ENCODE peak calls at places on chromosomes 16 and 17, in six cellular contexts. L, O, H, F, Y and U are unnamed samples.

GRCh38 chr16:87658564-87659225 is 56.4 kb downstream of the JPH3 start:
- DNase-seq in L (no peak), O (no peak), H (no peak), F (no peak), Y (peak), U (no peak)

GRCh38 chr16:81551821-81552304 is 107.3 kb downstream of the CMIP start:
- DNase-seq in L (no peak), O (peak), H (no peak), F (no peak), Y (no peak), U (peak)

GRCh38 chr16:81945665-81946064 is 65.6 kb downstream of the SDR42E1 start:
- DNase-seq in L (peak), O (no peak), H (no peak), F (no peak), Y (peak), U (peak)

GRCh38 chr16:49524578-49525315 is 151.1 kb downstream of the C16orf78 start:
- DNase-seq in L (no peak), O (no peak), H (no peak), F (no peak), Y (no peak), U (no peak)

GRCh38 chr17:40818343-40818732 is 4.1 kb downstream of the KRT10 start:
- DNase-seq in L (no peak), O (no peak), H (no peak), F (no peak), Y (peak), U (no peak)

GRCh38 chr17:78234261-78234865 is 2.9 kb downstream of the TMEM235 start:
- DNase-seq in L (no peak), O (no peak), H (no peak), F (no peak), Y (no peak), U (no peak)

GRCh38 chr16:20393801-20394637 is 10.5 kb downstream of the PDILT start:
- DNase-seq in L (no peak), O (no peak), H (no peak), F (no peak), Y (peak), U (no peak)

GRCh38 chr17:28467456-28468025 is 5.9 kb upstream of the SLC13A2 start:
- DNase-seq in L (peak), O (no peak), H (no peak), F (no peak), Y (no peak), U (peak)

GRCh38 chr17:57862990-57863667 is 13.3 kb upstream of the MRPS23 start:
- DNase-seq in L (no peak), O (no peak), H (no peak), F (no peak), Y (no peak), U (no peak)

GRCh38 chr17:29291163-29291752 is 2.7 kb downstream of the NUFIP2 start:
- DNase-seq in L (peak), O (no peak), H (peak), F (no peak), Y (peak), U (peak)

GRCh38 chr17:79747508-79748295 is 17.0 kb downstream of the ENPP7 start:
- DNase-seq in L (no peak), O (no peak), H (no peak), F (no peak), Y (no peak), U (no peak)

GRCh38 chr17:63698886-63699637 is 863 bp downstream of the LIMD2 start:
- DNase-seq in L (peak), O (peak), H (peak), F (peak), Y (peak), U (no peak)

GRCh38 chr16:68590201-68590994 is 51.3 kb downstream of the ZFP90 start:
- DNase-seq in L (peak), O (no peak), H (no peak), F (peak), Y (peak), U (peak)

GRCh38 chr17:58538801-58539410 is 24.5 kb upstream of the MTMR4 start:
- DNase-seq in L (no peak), O (no peak), H (no peak), F (no peak), Y (no peak), U (peak)

GRCh38 chr17:79824234-79824633 is 15.0 kb downstream of the CBX4 start:
- DNase-seq in L (no peak), O (no peak), H (no peak), F (no peak), Y (no peak), U (no peak)

GRCh38 chr17:30905742-30906100 is 317 bp downstream of the TEFM start:
- DNase-seq in L (no peak), O (no peak), H (no peak), F (no peak), Y (no peak), U (no peak)

GRCh38 chr17:51046527-51047384 is 73.9 kb downstream of the SPAG9 start:
- DNase-seq in L (peak), O (no peak), H (peak), F (no peak), Y (peak), U (peak)

GRCh38 chr17:19728114-19728495 is 11.7 kb upstream of the SLC47A2 start:
- DNase-seq in L (peak), O (peak), H (peak), F (no peak), Y (peak), U (peak)

GRCh38 chr17:39208136-39208535 is 8.1 kb downstream of the RPL19 start:
- DNase-seq in L (no peak), O (no peak), H (no peak), F (no peak), Y (no peak), U (no peak)

GRCh38 chr17:67431210-67432015 is 54.3 kb downstream of the PITPNC1 start:
- DNase-seq in L (peak), O (no peak), H (no peak), F (no peak), Y (peak), U (peak)

GRCh38 chr16:17229766-17230165 is 241.0 kb downstream of the XYLT1 start:
- DNase-seq in L (peak), O (no peak), H (no peak), F (no peak), Y (no peak), U (no peak)

GRCh38 chr17:21129023-21129681 is 2.4 kb downstream of the DHRS7B start:
- DNase-seq in L (peak), O (no peak), H (no peak), F (no peak), Y (peak), U (peak)

GRCh38 chr17:37327341-37328090 is 48.3 kb upstream of the C17orf78 start:
- DNase-seq in L (peak), O (no peak), H (no peak), F (no peak), Y (peak), U (peak)

GRCh38 chr16:84791501-84791900 is 28.3 kb upstream of the CRISPLD2 start:
- DNase-seq in L (no peak), O (no peak), H (no peak), F (no peak), Y (no peak), U (no peak)

GRCh38 chr17:65794572-65794971 is 233.1 kb upstream of the AXIN2 start:
- DNase-seq in L (peak), O (no peak), H (peak), F (no peak), Y (peak), U (peak)

GRCh38 chr17:50425682-50426471 is at the start of gene ACSF2:
- DNase-seq in L (peak), O (peak), H (peak), F (peak), Y (peak), U (peak)